ENCODE peak calls at places on chromosomes 3 and 15, in eight cellular contexts. One of them, this sample, is unnamed.

GRCh38 chr3:67564008-67564407 is 90.4 kb downstream of the SUCLG2 start:
- DNase-seq in EH: peak
- DNase-seq in HTR-8/SVneo: no peak
- DNase-seq in left cardiac atrium: no peak
- DNase-seq in foreskin fibroblast: no peak
- DNase-seq in COR-L47: no peak
- DNase-seq in cardiac fibroblast: peak
- DNase-seq in nephron progenitor cell: no peak
- DNase-seq in this sample: no peak

GRCh38 chr3:111895079-111895478 is 36.0 kb downstream of the PHLDB2 start:
- DNase-seq in foreskin fibroblast: peak
- DNase-seq in EH: peak
- DNase-seq in left cardiac atrium: no peak
- DNase-seq in nephron progenitor cell: no peak
- DNase-seq in cardiac fibroblast: peak
- DNase-seq in HTR-8/SVneo: peak
- DNase-seq in COR-L47: peak
- DNase-seq in this sample: no peak

GRCh38 chr3:13951184-13951583 is 71.3 kb upstream of the WNT7A start:
- DNase-seq in cardiac fibroblast: no peak
- DNase-seq in HTR-8/SVneo: no peak
- DNase-seq in foreskin fibroblast: no peak
- DNase-seq in COR-L47: no peak
- DNase-seq in left cardiac atrium: no peak
- DNase-seq in EH: no peak
- DNase-seq in nephron progenitor cell: no peak
- DNase-seq in this sample: no peak

GRCh38 chr3:20637729-20638128 is 451.7 kb upstream of the SGO1 start:
- DNase-seq in left cardiac atrium: no peak
- DNase-seq in COR-L47: no peak
- DNase-seq in nephron progenitor cell: no peak
- DNase-seq in EH: peak
- DNase-seq in foreskin fibroblast: peak
- DNase-seq in cardiac fibroblast: peak
- DNase-seq in HTR-8/SVneo: no peak
- DNase-seq in this sample: no peak

GRCh38 chr3:81242871-81243270 is 518.6 kb downstream of the GBE1 start:
- DNase-seq in foreskin fibroblast: peak
- DNase-seq in nephron progenitor cell: no peak
- DNase-seq in cardiac fibroblast: peak
- DNase-seq in COR-L47: no peak
- DNase-seq in left cardiac atrium: no peak
- DNase-seq in EH: peak
- DNase-seq in HTR-8/SVneo: peak
- DNase-seq in this sample: no peak

GRCh38 chr3:125163739-125164601 is 48.6 kb downstream of the SLC12A8 start:
- DNase-seq in foreskin fibroblast: no peak
- DNase-seq in left cardiac atrium: peak
- DNase-seq in EH: peak
- DNase-seq in nephron progenitor cell: no peak
- DNase-seq in HTR-8/SVneo: peak
- DNase-seq in COR-L47: no peak
- DNase-seq in cardiac fibroblast: peak
- DNase-seq in this sample: no peak

GRCh38 chr15:42159381-42160015 is 3.1 kb upstream of the PLA2G4F start:
- DNase-seq in HTR-8/SVneo: no peak
- DNase-seq in EH: no peak
- DNase-seq in foreskin fibroblast: no peak
- DNase-seq in nephron progenitor cell: no peak
- DNase-seq in cardiac fibroblast: no peak
- DNase-seq in COR-L47: peak
- DNase-seq in left cardiac atrium: peak
- DNase-seq in this sample: no peak

GRCh38 chr3:46607603-46608028 is 4.7 kb upstream of the FAM240A start:
- DNase-seq in EH: no peak
- DNase-seq in HTR-8/SVneo: peak
- DNase-seq in cardiac fibroblast: peak
- DNase-seq in nephron progenitor cell: no peak
- DNase-seq in foreskin fibroblast: no peak
- DNase-seq in COR-L47: no peak
- DNase-seq in left cardiac atrium: no peak
- DNase-seq in this sample: no peak

GRCh38 chr3:124248471-124249028 is 256.6 kb upstream of the ROPN1 start:
- DNase-seq in cardiac fibroblast: peak
- DNase-seq in EH: peak
- DNase-seq in foreskin fibroblast: peak
- DNase-seq in COR-L47: no peak
- DNase-seq in nephron progenitor cell: no peak
- DNase-seq in left cardiac atrium: peak
- DNase-seq in HTR-8/SVneo: peak
- DNase-seq in this sample: no peak

GRCh38 chr15:75367406-75367912 is 948 bp downstream of the MAN2C1 start:
- DNase-seq in HTR-8/SVneo: no peak
- DNase-seq in nephron progenitor cell: no peak
- DNase-seq in foreskin fibroblast: no peak
- DNase-seq in COR-L47: no peak
- DNase-seq in cardiac fibroblast: no peak
- DNase-seq in left cardiac atrium: no peak
- DNase-seq in EH: no peak
- DNase-seq in this sample: no peak

GRCh38 chr3:58466899-58467563 is 24.9 kb upstream of the KCTD6 start:
- DNase-seq in EH: no peak
- DNase-seq in cardiac fibroblast: no peak
- DNase-seq in HTR-8/SVneo: no peak
- DNase-seq in nephron progenitor cell: no peak
- DNase-seq in foreskin fibroblast: no peak
- DNase-seq in left cardiac atrium: no peak
- DNase-seq in COR-L47: no peak
- DNase-seq in this sample: no peak

This sample was measured in stimulated activated naive CD4-positive, alpha-beta T cell treated with Interleukin-2 at 50 U/mL for 16 hours.